ENCODE peak calls at places on chromosome 14, in seven cellular contexts. Z is right atrium auricular region, M is AG10803, B is adrenal gland, N is lower leg skin, V is mesenchymal stem cell, S is cardiac muscle cell. Q is an unnamed sample.

GRCh38 chr14:101223147-101223546 is 319.6 kb upstream of the RTL1 start:
- DNase-seq in Z (no peak), M (no peak), B (no peak), N (no peak), V (no peak), S (no peak), Q (no peak)

GRCh38 chr14:105378873-105379685 is 19.3 kb upstream of the TEX22 start:
- DNase-seq in Z (no peak), M (no peak), B (no peak), N (no peak), V (no peak), S (no peak), Q (no peak)

GRCh38 chr14:50069325-50069724 is 47.0 kb downstream of the VCPKMT start:
- DNase-seq in Z (no peak), M (no peak), B (no peak), N (no peak), V (no peak), S (no peak), Q (no peak)

GRCh38 chr14:53807580-53807979 is 149.0 kb downstream of the BMP4 start:
- DNase-seq in Z (peak; percentile 64), M (no peak), B (no peak), N (peak; percentile 62), V (no peak), S (no peak), Q (no peak)

GRCh38 chr14:105346880-105347586 is 32.5 kb downstream of the PACS2 start:
- DNase-seq in Z (no peak), M (no peak), B (no peak), N (no peak), V (no peak), S (no peak), Q (no peak)

GRCh38 chr14:104676694-104677505 is 12.5 kb upstream of the INF2 start:
- DNase-seq in Z (no peak), M (no peak), B (peak; percentile 56), N (no peak), V (peak; percentile 68), S (peak; percentile 49), Q (no peak)

GRCh38 chr14:103227076-103227475 is 103.8 kb downstream of the TNFAIP2 start:
- DNase-seq in Z (no peak), M (no peak), B (no peak), N (no peak), V (no peak), S (no peak), Q (no peak)

GRCh38 chr14:34715108-34715863 is 893 bp upstream of the CFL2 start:
- DNase-seq in Z (no peak), M (no peak), B (no peak), N (no peak), V (no peak), S (no peak), Q (peak; percentile 23)

GRCh38 chr14:21066882-21067502 is 3.1 kb upstream of the ARHGEF40 start:
- DNase-seq in Z (no peak), M (no peak), B (no peak), N (no peak), V (peak; percentile 19), S (no peak), Q (no peak)

GRCh38 chr14:104940526-104941150 is 16.0 kb downstream of the PLD4 start:
- DNase-seq in Z (no peak), M (no peak), B (no peak), N (no peak), V (no peak), S (no peak), Q (peak; percentile 11)

GRCh38 chr14:68399971-68400370 is 392.9 kb downstream of the ZFP36L1 start:
- DNase-seq in Z (no peak), M (no peak), B (no peak), N (no peak), V (no peak), S (no peak), Q (no peak)

GRCh38 chr14:90444077-90444696 is 47.4 kb downstream of the CALM1 start:
- DNase-seq in Z (no peak), M (peak; percentile 11), B (no peak), N (peak; percentile 56), V (no peak), S (no peak), Q (peak; percentile 23)

GRCh38 chr14:20400965-20401593 is 12.2 kb downstream of the TEP1 start:
- DNase-seq in Z (no peak), M (no peak), B (no peak), N (peak; percentile 22), V (no peak), S (no peak), Q (no peak)

GRCh38 chr14:106690333-106690891 is 1164.0 kb downstream of the TMEM121 start:
- DNase-seq in Z (no peak), M (no peak), B (no peak), N (no peak), V (no peak), S (no peak), Q (no peak)
- H3K4me3 ChIP-seq in Z (no peak overlapping the region), M (no peak overlapping the region), B (no peak overlapping the region), N (no peak overlapping the region), V (no peak overlapping the region), S (no peak overlapping the region), Q (no peak overlapping the region)

DNA sequence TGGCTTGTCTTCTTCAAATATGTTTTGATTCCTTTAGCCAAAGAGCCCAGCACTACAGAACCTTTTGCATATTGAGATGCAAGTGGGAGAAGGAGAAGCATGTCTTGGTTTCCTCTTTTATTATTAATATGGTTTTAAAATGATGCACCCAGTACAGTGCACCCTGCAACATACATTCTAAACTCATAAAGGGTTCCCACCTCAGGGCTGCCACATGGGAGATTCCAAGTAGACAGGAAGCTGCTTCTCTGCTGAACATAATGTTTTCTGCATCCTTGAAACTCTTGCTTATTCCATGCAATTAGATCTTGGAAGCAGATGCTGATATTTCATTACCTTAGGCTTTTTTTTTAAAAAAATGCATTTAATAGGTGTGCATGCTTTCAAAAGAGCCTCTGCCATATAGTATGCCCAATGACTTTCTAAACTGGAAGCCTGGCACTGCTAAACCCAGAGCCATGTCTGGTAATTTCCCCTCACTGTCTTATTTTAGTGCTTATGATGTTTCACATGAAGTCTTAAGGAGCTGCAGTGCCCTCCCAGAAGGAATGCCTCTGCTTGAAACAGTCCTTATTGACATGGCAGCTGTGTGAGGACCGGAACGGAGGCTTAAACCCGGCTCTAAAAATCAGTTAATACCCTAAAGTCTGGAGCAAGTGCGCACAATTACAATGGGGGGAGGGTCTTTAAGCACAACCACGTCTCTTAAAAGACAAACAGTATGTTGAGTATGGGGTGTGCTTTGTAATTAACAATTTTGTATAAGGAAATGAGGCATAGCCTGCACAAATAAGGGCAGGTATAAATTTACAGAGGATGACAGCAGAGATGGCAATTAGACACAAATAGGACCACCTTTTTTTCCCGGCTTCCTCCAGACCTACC is 2.0 kb upstream of the SIX1 start:
- DNase-seq in Z (no peak), M (no peak), B (no peak), N (no peak), V (no peak), S (no peak), Q (no peak)
- H3K4me3 ChIP-seq in Z (no peak overlapping the region), M (no peak overlapping the region), B (no peak overlapping the region), N (no peak overlapping the region), V (no peak overlapping the region), S (no peak overlapping the region), Q (no peak overlapping the region)

GRCh38 chr14:39316844-39317553 is 83.3 kb downstream of the MIA2 start:
- DNase-seq in Z (no peak), M (no peak), B (no peak), N (no peak), V (no peak), S (no peak), Q (no peak)

GRCh38 chr14:39315859-39316444 is 82.2 kb downstream of the MIA2 start:
- DNase-seq in Z (no peak), M (no peak), B (no peak), N (no peak), V (no peak), S (no peak), Q (no peak)

GRCh38 chr14:39322807-39323206 is 89.1 kb downstream of the MIA2 start:
- DNase-seq in Z (no peak), M (peak; percentile 67), B (no peak), N (no peak), V (no peak), S (no peak), Q (peak; percentile 17)

GRCh38 chr14:39320318-39320717 is 86.6 kb downstream of the MIA2 start:
- DNase-seq in Z (no peak), M (peak; percentile 34), B (no peak), N (no peak), V (no peak), S (no peak), Q (no peak)

DNA sequence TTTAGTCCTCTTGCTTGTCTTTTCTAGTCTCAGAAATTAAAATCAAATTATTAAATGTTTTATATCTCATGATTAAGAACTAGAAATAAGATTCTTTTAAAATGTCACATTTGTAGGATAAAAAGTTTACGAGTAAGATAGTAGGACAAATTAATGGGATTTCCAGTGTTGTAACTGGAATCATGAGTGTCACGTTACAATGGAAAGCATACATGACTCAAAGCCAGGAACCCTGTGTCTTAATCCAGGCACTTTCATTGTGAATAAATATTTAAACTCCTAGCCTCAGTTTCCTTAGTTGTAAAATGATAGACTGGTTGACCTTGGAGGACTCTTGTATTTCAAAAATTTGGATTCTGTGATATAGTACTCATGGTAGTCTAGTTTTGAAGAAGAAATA is 84.9 kb downstream of the MIA2 start:
- DNase-seq in Z (no peak), M (no peak), B (no peak), N (no peak), V (no peak), S (no peak), Q (peak; percentile 24)
- H3K4me3 ChIP-seq in Z (no peak overlapping the region), M (no peak overlapping the region), B (no peak overlapping the region), N (no peak overlapping the region), V (no peak overlapping the region), S (no peak overlapping the region), Q (no peak overlapping the region)

GRCh38 chr14:39268393-39268792 is 34.7 kb downstream of the MIA2 start:
- DNase-seq in Z (no peak), M (peak; percentile 9), B (no peak), N (no peak), V (peak; percentile 34), S (peak; percentile 37), Q (peak; percentile 36)
- H3K4me3 ChIP-seq in Z (peak overlapping the region; percentile 7), M (peak overlapping the region; percentile 76), B (peak overlapping the region; percentile 71), N (no peak overlapping the region), V (no peak overlapping the region), S (peak overlapping the region; percentile 59), Q (peak overlapping the region; percentile 88)

GRCh38 chr14:79514700-79515099 is 696.6 kb downstream of the DIO2 start:
- DNase-seq in Z (no peak), M (peak; percentile 23), B (no peak), N (no peak), V (peak; percentile 68), S (no peak), Q (peak; percentile 37)
- H3K4me3 ChIP-seq in Z (no peak overlapping the region), M (no peak overlapping the region), B (no peak overlapping the region), N (no peak overlapping the region), V (no peak overlapping the region), S (no peak overlapping the region), Q (no peak overlapping the region)

Q was measured in fibroblast of villous mesenchyme.